ENCODE peak calls at places on chromosomes 7 and 10, in six cellular contexts. M is uterus, T is lower leg skin, O is mucosa of descending colon, R is PC-9, J is cardiac muscle cell. W is an unnamed sample.

GRCh38 chr10:133379152-133379800 is at the start of gene PAOX:
- DNase-seq in M (peak), T (peak), O (peak), R (no peak), J (peak), W (peak)

GRCh38 chr10:7412482-7413251 is 1.8 kb upstream of the SFMBT2 start:
- DNase-seq in M (peak), T (no peak), O (peak), R (no peak), J (no peak), W (no peak)

GRCh38 chr7:45065031-45065995 is 23.5 kb downstream of the NACAD start:
- DNase-seq in M (no peak), T (no peak), O (no peak), R (no peak), J (no peak), W (no peak)

GRCh38 chr10:81600185-81600584 is 274.8 kb upstream of the NRG3 start:
- DNase-seq in M (no peak), T (no peak), O (no peak), R (peak), J (peak), W (peak)

GRCh38 chr7:52586704-52587103 is 448.7 kb upstream of the POM121L12 start:
- DNase-seq in M (no peak), T (no peak), O (no peak), R (no peak), J (no peak), W (no peak)

GRCh38 chr7:50379539-50379938 is 70.6 kb downstream of the FIGNL1 start:
- DNase-seq in M (no peak), T (no peak), O (no peak), R (no peak), J (no peak), W (no peak)

GRCh38 chr10:93299606-93300353 is 182.4 kb downstream of the MYOF start:
- DNase-seq in M (no peak), T (no peak), O (no peak), R (no peak), J (no peak), W (peak)

GRCh38 chr10:23643396-23643795 is 204.5 kb downstream of the OTUD1 start:
- DNase-seq in M (no peak), T (peak), O (no peak), R (no peak), J (no peak), W (no peak)

GRCh38 chr7:23462846-23463245 is 7.4 kb downstream of the IGF2BP3 start:
- DNase-seq in M (no peak), T (no peak), O (no peak), R (peak), J (peak), W (peak)

GRCh38 chr10:110052911-110053310 is 45.1 kb downstream of the ADD3 start:
- DNase-seq in M (no peak), T (no peak), O (no peak), R (no peak), J (no peak), W (no peak)

GRCh38 chr10:118808601-118809371 is 54.0 kb upstream of the CACUL1 start:
- DNase-seq in M (no peak), T (no peak), O (no peak), R (no peak), J (no peak), W (no peak)

GRCh38 chr10:22280078-22280477 is 36.1 kb upstream of the COMMD3 start:
- DNase-seq in M (no peak), T (no peak), O (no peak), R (no peak), J (no peak), W (no peak)

GRCh38 chr7:80307251-80307856 is 172.7 kb downstream of the GNAI1 start:
- DNase-seq in M (no peak), T (peak), O (no peak), R (peak), J (peak), W (peak)

GRCh38 chr7:18700147-18700546 is 204.6 kb downstream of the HDAC9 start:
- DNase-seq in M (no peak), T (no peak), O (no peak), R (no peak), J (no peak), W (no peak)

GRCh38 chr10:129719889-129720590 is 244.0 kb downstream of the EBF3 start:
- DNase-seq in M (no peak), T (no peak), O (no peak), R (no peak), J (no peak), W (no peak)

GRCh38 chr10:33126742-33127141 is 168.7 kb upstream of the ITGB1 start:
- DNase-seq in M (no peak), T (no peak), O (no peak), R (no peak), J (no peak), W (no peak)

DNA sequence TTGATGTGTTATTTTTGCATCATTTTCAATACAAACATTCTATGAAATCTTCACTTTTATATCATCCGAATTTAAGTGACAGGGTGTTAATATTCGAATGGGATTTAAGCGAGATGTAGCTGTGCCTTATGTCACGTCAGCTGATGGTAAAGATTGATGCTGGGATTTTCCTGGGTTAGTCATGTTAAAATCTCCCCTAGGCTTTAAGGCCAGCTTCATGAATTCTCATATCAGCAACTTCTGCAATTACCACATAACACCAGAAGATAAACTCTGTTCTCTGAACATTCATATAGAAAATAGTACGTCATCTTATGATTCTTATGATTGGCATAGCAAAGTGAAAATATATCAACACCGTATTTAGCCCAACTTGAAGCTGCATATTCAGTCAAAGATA is 669.2 kb downstream of the PCDH15 start:
- DNase-seq in M (no peak), T (no peak), O (no peak), R (no peak), J (no peak), W (no peak)
- H3K4me3 ChIP-seq in M (no peak), T (no peak), O (no peak), R (no peak), J (no peak), W (no peak)

GRCh38 chr7:150875791-150876190 is 23.5 kb downstream of the AOC1 start:
- DNase-seq in M (no peak), T (no peak), O (no peak), R (no peak), J (no peak), W (no peak)
- TF ChIP-seq CTCF in M (no peak), T (no peak), O (no peak), R (peak), J (peak), W (no peak)

GRCh38 chr7:1022801-1023465 is 21.4 kb upstream of the GPR146 start:
- DNase-seq in M (no peak), T (no peak), O (peak), R (no peak), J (no peak), W (no peak)

GRCh38 chr7:1024876-1025746 is 19.2 kb upstream of the GPR146 start:
- DNase-seq in M (no peak), T (no peak), O (peak), R (no peak), J (no peak), W (no peak)

GRCh38 chr7:1022356-1022755 is 22.0 kb upstream of the GPR146 start:
- DNase-seq in M (no peak), T (no peak), O (no peak), R (no peak), J (no peak), W (no peak)

GRCh38 chr7:1025747-1026581 is 18.4 kb upstream of the GPR146 start:
- DNase-seq in M (no peak), T (no peak), O (peak), R (no peak), J (no peak), W (no peak)

DNA sequence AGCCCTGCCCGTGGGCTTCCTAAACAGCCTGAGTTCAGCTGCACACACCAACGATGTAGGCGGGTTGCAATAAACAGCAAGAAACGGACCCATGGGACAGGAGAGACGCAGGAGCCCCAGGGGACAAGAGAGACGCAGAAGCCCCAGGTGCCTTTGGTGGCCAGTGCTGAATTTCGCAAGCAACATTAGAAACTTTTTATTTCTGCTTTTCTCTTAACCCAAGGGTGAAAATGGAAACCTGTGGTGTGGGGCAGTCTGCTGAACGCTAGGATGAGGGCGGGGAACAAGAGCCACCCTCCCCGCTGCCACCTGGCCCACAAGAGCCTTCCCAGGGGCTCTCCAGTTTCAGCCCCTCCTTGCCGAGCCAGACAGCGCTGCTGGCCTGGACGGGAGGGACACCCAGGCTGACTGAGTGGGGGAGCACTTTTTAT is 20.0 kb upstream of the GPR146 start:
- DNase-seq in M (no peak), T (no peak), O (peak), R (no peak), J (no peak), W (no peak)
- H3K4me3 ChIP-seq in M (no peak), T (no peak), O (no peak), R (no peak), J (no peak), W (no peak)

GRCh38 chr7:29611941-29612527 is 48.4 kb downstream of the PRR15 start:
- DNase-seq in M (no peak), T (no peak), O (no peak), R (no peak), J (no peak), W (no peak)

GRCh38 chr7:29609162-29610030 is 45.8 kb downstream of the PRR15 start:
- DNase-seq in M (no peak), T (no peak), O (peak), R (peak), J (peak), W (peak)

GRCh38 chr7:29607889-29608288 is 44.3 kb downstream of the PRR15 start:
- DNase-seq in M (no peak), T (no peak), O (no peak), R (peak), J (peak), W (peak)

GRCh38 chr7:29612596-29612995 is 49.0 kb downstream of the PRR15 start:
- DNase-seq in M (no peak), T (no peak), O (no peak), R (no peak), J (peak), W (peak)

GRCh38 chr7:29610031-29610490 is 46.4 kb downstream of the PRR15 start:
- DNase-seq in M (no peak), T (no peak), O (no peak), R (no peak), J (peak), W (no peak)
- TF ChIP-seq CTCF in M (no peak), T (no peak), O (no peak), R (peak), J (no peak), W (no peak)

GRCh38 chr10:56623064-56623463 is 262.0 kb upstream of the ZWINT start:
- DNase-seq in M (no peak), T (no peak), O (no peak), R (no peak), J (no peak), W (no peak)
- H3K4me3 ChIP-seq in M (no peak), T (no peak), O (no peak), R (peak), J (no peak), W (no peak)

DNA sequence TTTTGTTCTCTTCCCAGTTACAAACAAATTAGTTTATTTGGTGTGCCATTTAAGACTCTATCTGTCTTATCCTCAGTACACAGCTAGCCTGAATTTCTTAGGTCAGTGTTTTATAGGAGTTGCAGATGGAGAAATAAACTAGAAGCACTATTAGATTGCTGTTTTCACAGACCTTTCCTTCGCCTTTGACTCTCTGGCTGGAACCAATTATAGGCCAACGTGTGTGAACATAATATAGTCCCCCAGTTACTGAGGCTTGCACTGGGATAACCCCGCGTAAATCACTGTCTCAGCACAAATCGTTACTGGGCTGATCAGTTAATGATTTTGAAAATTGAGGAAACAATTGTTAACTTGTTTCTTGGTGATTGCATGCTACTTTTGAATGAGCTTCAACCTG is 233.4 kb downstream of the GFRA1 start:
- DNase-seq in M (no peak), T (no peak), O (no peak), R (no peak), J (no peak), W (no peak)
- TF ChIP-seq CTCF in M (no peak), T (no peak), O (no peak), R (no peak), J (no peak), W (no peak)

DNA sequence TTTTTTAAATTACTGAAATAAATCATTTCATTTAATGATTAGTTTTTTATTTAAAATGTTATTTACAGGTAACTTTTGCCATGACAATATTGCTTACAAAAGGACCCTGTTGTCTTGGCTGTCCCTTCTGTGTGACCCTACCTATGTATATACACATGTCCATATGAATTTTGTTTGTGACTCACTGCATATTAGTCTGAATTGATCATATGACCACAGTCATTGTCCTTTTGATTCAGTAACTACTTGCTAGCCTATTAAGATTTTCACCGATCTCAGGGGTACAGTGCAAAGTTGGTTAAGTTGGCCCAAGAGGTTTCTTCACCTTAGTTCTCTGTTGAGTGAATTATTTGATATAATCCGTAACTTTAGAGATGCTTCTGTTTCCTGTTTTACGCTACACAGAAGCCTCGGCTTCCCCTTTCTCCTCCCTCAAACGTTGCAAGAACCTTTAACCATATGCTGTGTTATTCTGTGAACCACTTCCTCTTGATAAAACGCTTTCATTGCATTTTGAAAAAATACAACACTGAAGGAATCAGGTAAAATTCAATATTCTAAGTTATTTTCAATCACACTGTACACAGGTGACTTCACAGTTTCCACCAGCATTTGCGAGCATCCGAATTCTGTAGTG is 43.9 kb downstream of the APBB1IP start:
- DNase-seq in M (no peak), T (no peak), O (no peak), R (no peak), J (no peak), W (no peak)
- H3K4me3 ChIP-seq in M (no peak), T (no peak), O (no peak), R (no peak), J (no peak), W (no peak)

GRCh38 chr7:36438211-36438610 is 48.5 kb downstream of the ANLN start:
- DNase-seq in M (no peak), T (no peak), O (no peak), R (no peak), J (no peak), W (no peak)

GRCh38 chr7:36439624-36440023 is 50.0 kb downstream of the ANLN start:
- DNase-seq in M (no peak), T (no peak), O (no peak), R (no peak), J (peak), W (no peak)

GRCh38 chr7:36441344-36442022 is 51.8 kb downstream of the ANLN start:
- DNase-seq in M (no peak), T (no peak), O (no peak), R (no peak), J (no peak), W (no peak)

DNA sequence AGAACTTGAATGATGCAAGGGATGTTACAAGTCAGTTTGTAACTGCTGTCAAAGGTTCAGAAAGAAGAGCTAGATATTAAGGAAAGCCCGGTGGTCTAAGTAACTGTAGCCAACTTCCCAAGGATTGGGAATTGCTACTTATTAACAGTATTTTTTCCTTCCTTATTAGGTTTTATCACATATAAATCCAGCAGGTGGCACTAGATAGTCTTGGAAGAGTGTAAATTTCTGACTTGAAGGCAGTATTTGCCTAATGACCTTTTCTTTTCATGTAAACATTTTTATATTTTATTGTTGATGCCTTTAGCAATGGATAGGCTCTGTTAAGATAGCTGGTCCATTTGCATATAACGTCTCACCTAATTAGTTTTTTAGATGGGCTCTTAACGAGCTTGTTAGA is 51.2 kb downstream of the ANLN start:
- DNase-seq in M (no peak), T (no peak), O (no peak), R (peak), J (peak), W (peak)
- TF ChIP-seq CTCF in M (no peak), T (no peak), O (no peak), R (peak), J (peak), W (peak)

W was measured in fibroblast of villous mesenchyme.